ENCODE peak calls at places on chromosome 6, in ten cellular contexts. Q, O, E, D, H, T, N, J, M and L are unnamed samples.
A peak's percentile ranks its signal among the peaks of the same experiment; 100 is the strongest.

GRCh38 chr6:31899882-31900722 is 1.8 kb downstream of the ZBTB12 start:
- DNase-seq in E (no peak), Q (no peak), M (no peak), T (no peak), J (peak; percentile 78), N (no peak), O (no peak), D (no peak), H (no peak), L (no peak)

GRCh38 chr6:44456070-44456965 is 68.8 kb downstream of the CDC5L start:
- DNase-seq in T (peak; percentile 78), Q (no peak), O (peak; percentile 63), D (peak; percentile 87), H (peak; percentile 54), N (no peak), J (no peak), E (peak; percentile 60), M (no peak), L (peak; percentile 70)

GRCh38 chr6:26172496-26172958 is 85.3 kb downstream of the HFE start:
- DNase-seq in J (no peak), M (no peak), T (peak; percentile 59), Q (no peak), H (no peak), E (peak; percentile 44), O (peak; percentile 74), D (no peak), N (no peak), L (peak; percentile 58)

GRCh38 chr6:142441716-142442115 is 139.9 kb downstream of the ADGRG6 start:
- DNase-seq in N (no peak), J (no peak), Q (no peak), O (no peak), H (no peak), T (no peak), E (no peak), M (no peak), D (no peak), L (no peak)

GRCh38 chr6:70221025-70221714 is 81.7 kb downstream of the COL9A1 start:
- DNase-seq in D (peak; percentile 52), N (no peak), H (peak; percentile 30), J (no peak), Q (no peak), T (peak; percentile 52), E (peak; percentile 11), O (peak; percentile 32), M (no peak), L (peak; percentile 46)

GRCh38 chr6:25257686-25258348 is 21.4 kb upstream of the CARMIL1 start:
- DNase-seq in H (no peak), M (no peak), T (no peak), E (no peak), J (no peak), N (no peak), Q (no peak), D (no peak), O (no peak), L (no peak)

GRCh38 chr6:132995432-132995831 is 181.1 kb downstream of the RPS12 start:
- DNase-seq in D (no peak), E (peak; percentile 21), Q (no peak), J (no peak), M (peak; percentile 20), H (no peak), N (no peak), T (no peak), O (no peak), L (no peak)

GRCh38 chr6:114576330-114576729 is 233.5 kb upstream of the HS3ST5 start:
- DNase-seq in Q (no peak), H (no peak), D (no peak), M (no peak), J (no peak), E (no peak), N (no peak), T (no peak), O (no peak), L (no peak)

GRCh38 chr6:159973951-159974350 is 5.1 kb downstream of the IGF2R start:
- DNase-seq in T (peak; percentile 79), E (peak; percentile 75), Q (no peak), H (peak; percentile 21), M (no peak), N (no peak), D (peak; percentile 57), O (no peak), J (no peak), L (no peak)

GRCh38 chr6:35962779-35963570 is 42.1 kb upstream of the SRPK1 start:
- DNase-seq in O (no peak), E (no peak), Q (no peak), T (no peak), N (no peak), H (no peak), D (no peak), J (no peak), M (no peak), L (no peak)

GRCh38 chr6:79031821-79032590 is 46.0 kb downstream of the PHIP start:
- DNase-seq in H (no peak), M (no peak), T (peak; percentile 59), D (peak; percentile 33), Q (no peak), O (no peak), E (no peak), N (no peak), J (no peak), L (no peak)

GRCh38 chr6:126127662-126128061 is 141.3 kb downstream of the TRMT11 start:
- DNase-seq in T (no peak), O (no peak), E (peak; percentile 8), J (no peak), N (no peak), M (no peak), D (no peak), H (no peak), Q (no peak), L (no peak)

GRCh38 chr6:120211955-120212792 is 862.6 kb upstream of the MAN1A1 start:
- DNase-seq in J (no peak), D (no peak), H (no peak), N (no peak), T (peak; percentile 11), Q (no peak), E (peak; percentile 67), M (no peak), O (no peak), L (no peak)

GRCh38 chr6:158910484-158911075 is 89.4 kb downstream of the RSPH3 start:
- DNase-seq in Q (no peak), H (no peak), D (no peak), T (no peak), M (no peak), E (no peak), N (no peak), J (no peak), O (no peak), L (no peak)

GRCh38 chr6:41976794-41977484 is 35.3 kb upstream of the CCND3 start:
- DNase-seq in N (peak; percentile 17), E (peak; percentile 62), M (no peak), J (no peak), H (no peak), D (peak; percentile 64), O (no peak), Q (no peak), T (peak; percentile 80), L (peak; percentile 24)

GRCh38 chr6:96116674-96117073 is 100.9 kb downstream of the FUT9 start:
- DNase-seq in O (no peak), T (no peak), Q (no peak), E (peak; percentile 6), D (no peak), J (no peak), H (no peak), N (no peak), M (no peak), L (no peak)

GRCh38 chr6:150180517-150180916 is 37.7 kb downstream of the PPP1R14C start:
- DNase-seq in T (no peak), E (no peak), J (no peak), H (no peak), Q (no peak), O (no peak), N (no peak), D (no peak), M (no peak), L (no peak)

GRCh38 chr6:112007805-112008204 is 46.1 kb upstream of the CCN6 start:
- DNase-seq in D (no peak), J (no peak), N (no peak), H (no peak), E (peak; percentile 63), T (peak; percentile 49), Q (no peak), O (peak; percentile 57), M (no peak), L (peak; percentile 71)

GRCh38 chr6:2111162-2111677 is 134.2 kb downstream of the GMDS start:
- DNase-seq in D (peak; percentile 69), M (no peak), T (peak; percentile 92), N (no peak), E (peak; percentile 47), J (no peak), O (peak; percentile 97), H (no peak), Q (no peak), L (peak; percentile 90)

GRCh38 chr6:3905853-3906190 is 56.6 kb downstream of the FAM50B start:
- DNase-seq in M (no peak), Q (no peak), T (no peak), H (no peak), N (no peak), J (no peak), D (no peak), E (no peak), O (no peak), L (no peak)

GRCh38 chr6:168473197-168473596 is 32.2 kb downstream of the SMOC2 start:
- DNase-seq in H (no peak), E (no peak), T (no peak), N (no peak), J (no peak), Q (no peak), O (no peak), D (no peak), M (no peak), L (no peak)

GRCh38 chr6:55469829-55470438 is 109.1 kb downstream of the HMGCLL1 start:
- DNase-seq in O (peak; percentile 24), N (no peak), H (no peak), J (no peak), D (no peak), Q (no peak), M (no peak), T (peak; percentile 42), E (no peak), L (no peak)

GRCh38 chr6:89414215-89414614 is 2.1 kb upstream of the RRAGD start:
- DNase-seq in H (no peak), J (no peak), O (no peak), T (no peak), D (no peak), N (no peak), M (no peak), Q (no peak), E (no peak), L (no peak)

GRCh38 chr6:85747654-85748053 is 105.0 kb upstream of the SYNCRIP start:
- DNase-seq in M (no peak), Q (no peak), H (no peak), T (peak; percentile 78), J (no peak), N (no peak), E (peak; percentile 33), O (peak; percentile 15), D (peak; percentile 13), L (peak; percentile 33)

GRCh38 chr6:39339557-39340555 is 17.4 kb upstream of the KCNK16 start:
- DNase-seq in Q (no peak), O (no peak), H (no peak), T (no peak), D (no peak), J (no peak), N (no peak), E (no peak), M (no peak), L (no peak)

GRCh38 chr6:47729019-47729418 is 30.6 kb downstream of the ADGRF4 start:
- DNase-seq in J (no peak), H (no peak), O (no peak), N (no peak), M (no peak), D (no peak), E (peak; percentile 89), T (peak; percentile 63), Q (no peak), L (no peak)

GRCh38 chr6:55142610-55143009 is 31.7 kb upstream of the HCRTR2 start:
- DNase-seq in O (no peak), T (no peak), M (no peak), E (no peak), J (no peak), Q (no peak), N (no peak), D (no peak), H (no peak), L (no peak)

GRCh38 chr6:7173843-7174503 is 66.2 kb downstream of the RREB1 start:
- DNase-seq in E (no peak), O (no peak), N (no peak), M (no peak), J (no peak), D (no peak), T (no peak), H (no peak), Q (no peak), L (no peak)